ENCODE peak calls at places on chromosomes 1 and 21, in eight cellular contexts. G, C, I, K, D, R, B and T are unnamed samples.
A peak's percentile ranks its signal among the peaks of the same experiment; 100 is the strongest.

GRCh38 chr1:218592688-218593087 is 247.6 kb downstream of the TGFB2 start:
- DNase-seq in D (no peak), G (no peak), R (no peak), K (no peak), C (no peak), B (peak; percentile 93), I (no peak), T (no peak)

GRCh38 chr21:31760931-31761330 is 29.0 kb upstream of the SCAF4 start:
- DNase-seq in R (no peak), G (no peak), I (no peak), D (no peak), B (no peak), C (no peak), K (no peak), T (no peak)

GRCh38 chr1:53725238-53725689 is 13.7 kb downstream of the GLIS1 start:
- DNase-seq in D (peak; percentile 55), K (no peak), R (no peak), I (no peak), G (peak; percentile 64), C (no peak), B (peak; percentile 17), T (no peak)

GRCh38 chr1:185694081-185694480 is 40.1 kb upstream of the HMCN1 start:
- DNase-seq in I (no peak), D (peak; percentile 7), B (no peak), K (no peak), C (no peak), G (no peak), R (no peak), T (no peak)

GRCh38 chr21:32826317-32827167 is 55.0 kb upstream of the PAXBP1 start:
- DNase-seq in D (peak; percentile 76), K (no peak), B (peak; percentile 72), C (no peak), I (no peak), G (peak; percentile 49), R (no peak), T (no peak)

GRCh38 chr21:44578371-44579055 is 1.9 kb downstream of the KRTAP10-5 start:
- DNase-seq in C (no peak), G (no peak), I (no peak), D (no peak), R (peak; percentile 64), B (no peak), K (peak; percentile 32), T (no peak)

GRCh38 chr1:54922921-54923421 is 36.0 kb upstream of the DHCR24 start:
- DNase-seq in D (no peak), R (no peak), G (no peak), B (no peak), I (no peak), K (no peak), C (no peak), T (no peak)

GRCh38 chr1:244865028-244865371 is 657 bp upstream of the HNRNPU start:
- DNase-seq in G (peak; percentile 38), R (no peak), B (no peak), D (peak; percentile 39), I (peak; percentile 71), K (peak; percentile 70), C (no peak), T (peak; percentile 63)

GRCh38 chr1:9085306-9085940 is 16.0 kb upstream of the SLC2A5 start:
- DNase-seq in R (no peak), I (no peak), G (no peak), B (no peak), D (no peak), C (no peak), K (no peak), T (no peak)

GRCh38 chr1:33470495-33471012 is 1.9 kb upstream of the ZSCAN20 start:
- DNase-seq in R (peak; percentile 88), K (peak; percentile 90), I (peak; percentile 74), G (peak; percentile 76), C (peak; percentile 58), B (peak; percentile 86), D (peak; percentile 90), T (peak; percentile 92)

GRCh38 chr1:64268653-64269557 is 65.5 kb downstream of the UBE2U start:
- DNase-seq in I (peak; percentile 68), R (peak; percentile 78), C (peak; percentile 28), K (peak; percentile 71), B (peak; percentile 87), D (peak; percentile 93), G (peak; percentile 57), T (peak; percentile 59)

GRCh38 chr1:111731956-111732355 is 7.2 kb downstream of the INKA2 start:
- DNase-seq in G (no peak), B (no peak), C (no peak), K (peak; percentile 50), I (no peak), R (no peak), D (no peak), T (no peak)

GRCh38 chr1:97245682-97246081 is 524.1 kb downstream of the PTBP2 start:
- DNase-seq in C (no peak), B (no peak), G (no peak), I (no peak), K (no peak), R (no peak), D (peak; percentile 8), T (no peak)

GRCh38 chr1:223429821-223430220 is 36.6 kb downstream of the CCDC185 start:
- DNase-seq in C (no peak), B (peak; percentile 14), K (no peak), I (no peak), D (no peak), R (no peak), G (no peak), T (no peak)

GRCh38 chr1:60904079-60904852 is 178.1 kb upstream of the NFIA start:
- DNase-seq in R (peak; percentile 85), C (no peak), B (peak; percentile 23), K (peak; percentile 64), I (peak; percentile 66), D (no peak), G (no peak), T (peak; percentile 72)

GRCh38 chr1:109819906-109820305 is 56.2 kb upstream of the EPS8L3 start:
- DNase-seq in I (no peak), B (no peak), R (no peak), K (peak; percentile 42), C (no peak), D (no peak), G (no peak), T (no peak)

GRCh38 chr1:6500446-6501406 is 9.3 kb upstream of the PLEKHG5 start:
- DNase-seq in K (no peak), G (peak; percentile 33), C (no peak), B (no peak), R (no peak), D (no peak), I (no peak), T (peak; percentile 89)

GRCh38 chr1:196607940-196608339 is 300 bp downstream of the KCNT2 start:
- DNase-seq in C (no peak), K (no peak), D (peak; percentile 17), R (no peak), B (no peak), G (peak; percentile 32), I (no peak), T (no peak)

GRCh38 chr1:53902235-53902920 is 8.4 kb downstream of the DIO1 start:
- DNase-seq in D (no peak), R (no peak), G (no peak), I (no peak), K (no peak), C (no peak), B (no peak), T (no peak)

GRCh38 chr1:181119076-181119989 is 30.8 kb downstream of the IER5 start:
- DNase-seq in B (peak; percentile 95), D (peak; percentile 73), G (no peak), R (no peak), I (no peak), C (no peak), K (no peak), T (no peak)

GRCh38 chr21:36150192-36150711 is 6.4 kb upstream of the DOP1B start:
- DNase-seq in R (no peak), I (no peak), D (no peak), C (no peak), G (no peak), K (no peak), B (no peak), T (peak; percentile 75)

GRCh38 chr1:247574664-247575063 is 13.5 kb upstream of the OR2G2 start:
- DNase-seq in D (no peak), K (no peak), C (no peak), B (peak; percentile 65), G (no peak), R (no peak), I (no peak), T (no peak)

GRCh38 chr1:237038211-237038610 is 3.8 kb upstream of the RYR2 start:
- DNase-seq in K (no peak), B (no peak), R (no peak), D (no peak), G (no peak), C (no peak), I (no peak), T (no peak)

GRCh38 chr1:53543771-53544695 is 84.8 kb downstream of the DMRTB1 start:
- DNase-seq in I (peak; percentile 61), B (no peak), G (peak; percentile 74), K (no peak), C (no peak), D (no peak), R (peak; percentile 59), T (no peak)

GRCh38 chr1:203126151-203126865 is 1.2 kb upstream of the ADORA1 start:
- DNase-seq in D (no peak), R (peak; percentile 56), G (no peak), I (no peak), B (peak; percentile 40), C (no peak), K (peak; percentile 55), T (no peak)
- H3K4me3 ChIP-seq in D (no peak overlapping the region), R (no peak overlapping the region), G (no peak overlapping the region), I (no peak overlapping the region), B (no peak overlapping the region), C (no peak overlapping the region), K (no peak overlapping the region), T (no peak overlapping the region)

DNA sequence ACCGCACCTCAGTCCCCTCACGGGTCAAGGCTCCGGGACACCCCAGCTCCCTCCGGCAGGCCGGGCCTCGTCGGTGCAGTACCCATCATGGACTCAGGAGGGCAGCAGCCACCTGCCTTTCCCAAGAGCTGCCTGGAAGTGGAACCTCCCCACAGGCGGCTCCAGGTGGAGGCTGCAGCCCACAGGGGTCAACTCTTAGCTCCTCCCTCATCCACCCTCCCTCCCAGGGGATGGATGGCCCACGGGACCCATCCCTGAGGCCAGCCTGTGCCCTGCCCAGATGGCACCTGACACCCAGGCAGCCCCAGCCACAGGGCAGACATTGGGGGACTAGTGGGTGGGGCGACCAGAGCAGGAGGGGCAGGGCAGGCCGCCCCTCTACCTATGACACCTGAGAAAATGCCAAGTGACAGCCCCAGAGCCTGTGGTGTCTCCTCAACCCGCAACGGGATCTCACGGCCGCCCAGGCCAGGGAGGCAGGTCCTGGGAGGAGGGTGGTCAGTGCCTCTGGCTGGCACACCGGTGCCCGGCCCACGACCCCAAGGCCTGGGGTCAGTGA is 1.2 kb upstream of the ARHGEF16 start:
- DNase-seq in I (peak; percentile 82), D (peak; percentile 90), C (peak; percentile 62), K (peak; percentile 74), B (peak; percentile 90), G (peak; percentile 93), R (peak; percentile 92), T (peak; percentile 89)
- H3K27ac ChIP-seq in I (no peak overlapping the region), D (peak overlapping the region; percentile 94), C (peak overlapping the region; percentile 92), K (no peak overlapping the region), B (no peak overlapping the region), G (no peak overlapping the region), R (no peak overlapping the region), T (no peak overlapping the region)

GRCh38 chr1:200602632-200603031 is 17.9 kb downstream of the KIF14 start:
- DNase-seq in D (no peak), I (no peak), R (no peak), C (no peak), B (no peak), G (no peak), K (no peak), T (no peak)
- H3K4me1 ChIP-seq in D (no peaks in the 10 kb centered on the region), I (no peaks in the 10 kb centered on the region), R (no peaks in the 10 kb centered on the region), C (no peaks in the 10 kb centered on the region), B (no peaks in the 10 kb centered on the region), G (no peaks in the 10 kb centered on the region), K (no peaks in the 10 kb centered on the region), T (no peaks in the 10 kb centered on the region)

GRCh38 chr1:16205891-16206546 is 6.4 kb downstream of the ARHGEF19 start:
- DNase-seq in C (no peak), B (no peak), I (no peak), K (no peak), D (no peak), R (no peak), G (no peak), T (no peak)
- H3K4me3 ChIP-seq in C (peak overlapping the region; percentile 49), B (peak overlapping the region; percentile 71), I (peak overlapping the region; percentile 58), K (peak overlapping the region; percentile 32), D (peak overlapping the region; percentile 25), R (no peak overlapping the region), G (peak overlapping the region; percentile 53), T (peak overlapping the region; percentile 16)